ENCODE peak calls at places on chromosomes 5 and 9, in six cellular contexts. R is astrocyte; D is hepatocyte; W is CD4-positive, CD25-positive, alpha-beta regulatory T cell; N is effector memory CD4-positive, alpha-beta T cell; X is Panc1. B is an unnamed sample. For H3K27me3 and H3K36me3, the result is how much of the 10 kb centered on the place peaks cover.

GRCh38 chr5:42887094-42887493 is 75.4 kb upstream of the SELENOP start:
- DNase-seq in W (no peak), X (no peak), N (no peak), D (peak), R (no peak), B (no peak)

GRCh38 chr5:117207088-117207668 is 632.6 kb upstream of the SEMA6A start:
- DNase-seq in N (no peak), D (no peak), W (no peak), X (no peak), R (no peak), B (peak)

GRCh38 chr5:136590581-136590980 is 225.2 kb upstream of the TRPC7 start:
- DNase-seq in N (no peak), X (no peak), W (no peak), D (no peak), R (no peak), B (no peak)

GRCh38 chr9:86838883-86839497 is 108.3 kb downstream of the GAS1 start:
- DNase-seq in N (no peak), X (no peak), R (no peak), W (no peak), D (no peak), B (no peak)

GRCh38 chr5:17803976-17804375 is 169.7 kb downstream of the TAF11L14 start:
- DNase-seq in N (no peak), X (no peak), D (no peak), W (no peak), R (no peak), B (no peak)

GRCh38 chr5:61298066-61298465 is 34.0 kb upstream of the ZSWIM6 start:
- DNase-seq in D (no peak), R (no peak), W (no peak), X (no peak), N (no peak), B (no peak)

GRCh38 chr5:34548086-34548403 is 108.1 kb upstream of the RAI14 start:
- DNase-seq in X (no peak), N (no peak), W (no peak), D (no peak), R (no peak), B (no peak)

GRCh38 chr5:138603521-138603920 is 28.3 kb upstream of the HSPA9 start:
- DNase-seq in X (no peak), R (no peak), D (peak), W (no peak), N (no peak), B (no peak)

GRCh38 chr9:33506626-33507370 is 17.3 kb upstream of the ANKRD18B start:
- DNase-seq in W (no peak), X (no peak), N (no peak), R (peak), D (peak), B (no peak)

GRCh38 chr5:67581203-67581602 is 384.6 kb upstream of the CD180 start:
- DNase-seq in R (peak), D (no peak), X (no peak), W (no peak), N (no peak), B (no peak)

GRCh38 chr5:142540774-142541466 is 145.0 kb downstream of the FGF1 start:
- DNase-seq in W (no peak), D (no peak), R (peak), N (no peak), X (no peak), B (no peak)

GRCh38 chr9:136667217-136667939 is 4.7 kb downstream of the EGFL7 start:
- DNase-seq in X (no peak), N (no peak), W (no peak), D (no peak), R (no peak), B (no peak)

GRCh38 chr5:120017523-120017922 is 388.2 kb downstream of the FAM170A start:
- DNase-seq in W (no peak), D (no peak), N (no peak), X (no peak), R (peak), B (no peak)

GRCh38 chr5:107484261-107484660 is 186.5 kb downstream of the EFNA5 start:
- DNase-seq in X (no peak), W (no peak), N (no peak), D (no peak), R (no peak), B (no peak)

GRCh38 chr9:114082017-114082735 is 4.1 kb upstream of the AMBP start:
- DNase-seq in R (peak), W (peak), X (peak), D (peak), N (peak), B (peak)

GRCh38 chr9:22240619-22241018 is 206.0 kb upstream of the DMRTA1 start:
- DNase-seq in X (no peak), D (no peak), W (no peak), R (peak), N (no peak), B (no peak)

GRCh38 chr9:124707667-124708066 is 63.4 kb downstream of the NR6A1 start:
- DNase-seq in D (no peak), N (no peak), R (no peak), W (no peak), X (no peak), B (no peak)

GRCh38 chr5:112977440-112977861 is 853 bp downstream of the DCP2 start:
- DNase-seq in N (no peak), X (no peak), R (peak), D (peak), W (no peak), B (no peak)

GRCh38 chr5:52657231-52657645 is 130.5 kb upstream of the ITGA1 start:
- DNase-seq in D (peak), W (no peak), X (peak), N (no peak), R (peak), B (peak)

GRCh38 chr5:77012601-77013000 is 17.6 kb upstream of the AGGF1 start:
- DNase-seq in X (no peak), R (no peak), D (peak), N (no peak), W (no peak), B (no peak)

GRCh38 chr9:127132921-127133647 is 10.6 kb upstream of the ANGPTL2 start:
- DNase-seq in R (peak), D (peak), X (no peak), W (no peak), N (no peak), B (peak)

GRCh38 chr5:16787278-16787677 is 148.8 kb downstream of the MYO10 start:
- DNase-seq in R (no peak), X (no peak), D (no peak), W (no peak), N (no peak), B (no peak)

GRCh38 chr9:120689860-120690259 is 24.4 kb downstream of the MEGF9 start:
- DNase-seq in X (no peak), N (no peak), R (peak), W (no peak), D (no peak), B (no peak)

GRCh38 chr5:72478684-72479083 is 28.5 kb downstream of the ZNF366 start:
- DNase-seq in R (no peak), D (no peak), W (no peak), N (no peak), X (no peak), B (no peak)

GRCh38 chr5:61926911-61927310 is 379.1 kb upstream of the KIF2A start:
- DNase-seq in X (no peak), R (no peak), N (no peak), D (no peak), W (no peak), B (no peak)

GRCh38 chr5:115179068-115179958 is 9.6 kb upstream of the TRIM36 start:
- DNase-seq in D (peak), R (no peak), X (no peak), N (no peak), W (no peak), B (peak)

GRCh38 chr5:158797498-158797845 is 302.2 kb downstream of the EBF1 start:
- DNase-seq in X (no peak), R (no peak), N (no peak), W (no peak), D (no peak), B (no peak)

GRCh38 chr5:39149966-39150365 is 69.4 kb downstream of the FYB1 start:
- DNase-seq in X (no peak), N (no peak), R (no peak), D (no peak), W (no peak), B (no peak)

GRCh38 chr9:116692619-116693018 is 5.5 kb downstream of the TRIM32 start:
- DNase-seq in W (no peak), N (no peak), X (no peak), D (no peak), R (no peak), B (no peak)

GRCh38 chr5:80069918-80070318 is 34.8 kb downstream of the THBS4 start:
- DNase-seq in R (no peak), W (no peak), X (no peak), D (no peak), N (no peak), B (no peak)

GRCh38 chr9:129933215-129933614 is 98.0 kb downstream of the USP20 start:
- DNase-seq in D (no peak), X (no peak), N (no peak), W (no peak), R (no peak), B (no peak)

GRCh38 chr5:80978772-80979317 is 18.7 kb downstream of the RASGRF2 start:
- DNase-seq in R (no peak), N (no peak), X (no peak), D (no peak), W (no peak), B (no peak)

GRCh38 chr9:129570450-129571297 is 50.2 kb downstream of the C9orf50 start:
- DNase-seq in W (no peak), X (no peak), N (no peak), D (peak), R (peak), B (peak)

GRCh38 chr5:174552428-174552827 is 172.0 kb upstream of the MSX2 start:
- DNase-seq in W (no peak), X (no peak), D (no peak), N (no peak), R (no peak), B (peak)

GRCh38 chr9:94631599-94631998 is 7.7 kb downstream of the FBP1 start:
- DNase-seq in N (no peak), R (no peak), W (no peak), X (no peak), D (peak), B (no peak)
- H3K4me3 ChIP-seq in N (no peak), R (no peak), W (no peak), X (no peak), D (no peak), B (no peak)

GRCh38 chr9:132745911-132746709 is 75.8 kb downstream of the GTF3C4 start:
- DNase-seq in X (no peak), N (no peak), D (no peak), R (no peak), W (no peak), B (no peak)
- H3K27me3 ChIP-seq in X (under half), N (under half), D (under half), R (under half), W (under half), B (under half)

GRCh38 chr9:133342083-133342406 is 5.9 kb downstream of the MED22 start:
- DNase-seq in R (no peak), D (no peak), W (no peak), N (no peak), X (no peak), B (peak)
- H3K36me3 ChIP-seq in R (under half), D (under half), W (under half), N (under half), X (under half), B (half or more)

DNA sequence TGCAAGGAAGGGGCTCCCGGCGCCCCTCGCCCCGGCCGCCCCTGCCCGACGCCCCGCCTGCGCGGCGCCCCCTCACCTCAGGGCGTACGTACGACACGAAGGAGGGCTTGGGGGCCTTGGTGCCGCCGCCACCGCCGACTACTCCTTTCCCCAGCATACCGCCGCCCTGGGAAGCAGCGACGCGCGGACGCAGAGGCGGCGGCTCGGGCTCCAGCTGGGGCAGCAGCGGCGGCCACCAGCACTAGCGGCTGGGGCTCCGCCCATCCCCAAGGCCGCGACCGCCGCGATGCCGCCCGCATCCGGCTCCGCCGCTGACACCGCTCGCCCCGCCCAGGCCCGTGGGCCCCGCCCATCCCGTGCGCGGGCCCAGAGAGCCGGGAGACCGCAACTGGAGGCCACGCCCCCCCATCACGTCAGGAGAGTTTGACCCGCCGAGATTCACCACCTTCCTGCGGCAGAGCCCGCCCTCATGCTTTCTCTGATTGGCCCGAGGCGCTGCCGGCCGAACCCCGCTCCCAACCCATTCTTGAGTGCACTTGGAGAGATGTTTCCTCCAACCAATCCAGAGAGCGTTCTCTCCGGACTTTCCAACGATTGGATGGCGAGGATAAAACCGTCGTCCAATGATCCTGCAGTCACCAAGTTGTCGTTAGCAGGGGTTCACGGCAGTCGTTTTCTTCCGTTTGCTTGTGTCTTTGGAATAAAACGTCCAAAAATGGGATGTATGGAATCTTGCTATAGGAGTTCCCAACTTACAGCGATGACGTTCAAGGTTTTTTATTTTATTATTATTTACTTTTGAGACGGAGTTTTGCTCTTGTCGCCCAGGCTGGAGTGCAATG is at the start of gene MTMR12:
- DNase-seq in D (peak), R (peak), X (peak), W (peak), N (peak), B (peak)
- H3K4me3 ChIP-seq in D (peak), R (peak), X (peak), W (peak), N (peak), B (peak)

GRCh38 chr9:109797509-109797908 is 17.5 kb downstream of the PALM2AKAP2 start:
- DNase-seq in W (no peak), R (no peak), X (no peak), D (no peak), N (no peak), B (no peak)

GRCh38 chr9:109799141-109799540 is 19.1 kb downstream of the PALM2AKAP2 start:
- DNase-seq in W (no peak), D (no peak), R (no peak), X (no peak), N (no peak), B (no peak)

GRCh38 chr9:109795613-109796012 is 15.6 kb downstream of the PALM2AKAP2 start:
- DNase-seq in N (no peak), R (no peak), W (no peak), D (no peak), X (no peak), B (no peak)

GRCh38 chr9:109796081-109796480 is 16.1 kb downstream of the PALM2AKAP2 start:
- DNase-seq in W (no peak), R (no peak), D (no peak), X (no peak), N (no peak), B (no peak)

GRCh38 chr9:109797006-109797405 is 17.0 kb downstream of the PALM2AKAP2 start:
- DNase-seq in W (no peak), R (no peak), D (no peak), X (no peak), N (no peak), B (no peak)
- H3K27me3 ChIP-seq in W (under half), R (under half), D (under half), X (under half), N (under half), B (under half)

GRCh38 chr5:172224996-172225395 is 31.0 kb downstream of the EFCAB9 start:
- DNase-seq in W (no peak), N (no peak), D (no peak), X (no peak), R (no peak), B (no peak)
- H3K36me3 ChIP-seq in W (under half), N (under half), D (under half), X (under half), R (under half), B (under half)